ENCODE peak calls at places on chromosomes 5 and 9, in seven cellular contexts. R, F, X, T, Y, U and H are unnamed samples.

GRCh38 chr9:93574900-93575705 is 1.3 kb upstream of the PHF2 start:
- DNase-seq in R (no peak), F (no peak), X (no peak), T (no peak), Y (peak; percentile 84), U (no peak), H (no peak)

GRCh38 chr9:91644433-91644832 is 220.8 kb upstream of the NFIL3 start:
- DNase-seq in R (no peak), F (no peak), X (no peak), T (no peak), Y (no peak), U (no peak), H (no peak)

GRCh38 chr9:32500768-32501167 is 25.2 kb downstream of the RIGI start:
- DNase-seq in R (no peak), F (no peak), X (no peak), T (no peak), Y (no peak), U (no peak), H (no peak)

GRCh38 chr5:53571403-53571802 is 11.0 kb downstream of the NDUFS4 start:
- DNase-seq in R (no peak), F (no peak), X (no peak), T (no peak), Y (no peak), U (no peak), H (no peak)

GRCh38 chr5:146340260-146341081 is 1.8 kb downstream of the POU4F3 start:
- DNase-seq in R (no peak), F (peak; percentile 67), X (peak; percentile 70), T (no peak), Y (no peak), U (peak; percentile 66), H (peak; percentile 77)

GRCh38 chr9:83472221-83472665 is 66.0 kb downstream of the FRMD3 start:
- DNase-seq in R (peak; percentile 44), F (no peak), X (no peak), T (no peak), Y (no peak), U (no peak), H (no peak)

GRCh38 chr5:138148811-138149210 is 9.6 kb upstream of the NME5 start:
- DNase-seq in R (peak; percentile 27), F (no peak), X (no peak), T (no peak), Y (no peak), U (peak; percentile 40), H (no peak)

GRCh38 chr5:1090538-1090937 is 21.3 kb downstream of the SLC12A7 start:
- DNase-seq in R (no peak), F (no peak), X (no peak), T (no peak), Y (no peak), U (peak; percentile 80), H (no peak)

GRCh38 chr9:111094433-111095421 is 56.5 kb upstream of the LPAR1 start:
- DNase-seq in R (peak; percentile 15), F (no peak), X (no peak), T (peak; percentile 36), Y (no peak), U (peak; percentile 32), H (no peak)

GRCh38 chr9:76571288-76572204 is 112.6 kb downstream of the GCNT1 start:
- DNase-seq in R (peak; percentile 27), F (no peak), X (no peak), T (no peak), Y (no peak), U (no peak), H (peak; percentile 60)

GRCh38 chr9:88702985-88703384 is 168.0 kb downstream of the NXNL2 start:
- DNase-seq in R (no peak), F (no peak), X (no peak), T (no peak), Y (no peak), U (no peak), H (no peak)

GRCh38 chr5:1754531-1755220 is 45.0 kb downstream of the MRPL36 start:
- DNase-seq in R (peak; percentile 5), F (no peak), X (no peak), T (no peak), Y (peak; percentile 78), U (no peak), H (no peak)

GRCh38 chr5:156584856-156585255 is 257.9 kb downstream of the SGCD start:
- DNase-seq in R (no peak), F (no peak), X (no peak), T (no peak), Y (no peak), U (peak; percentile 35), H (no peak)

GRCh38 chr5:3678801-3679200 is 83.2 kb downstream of the IRX1 start:
- DNase-seq in R (no peak), F (no peak), X (no peak), T (no peak), Y (no peak), U (no peak), H (no peak)

GRCh38 chr9:123044556-123044955 is 11.1 kb downstream of the GPR21 start:
- DNase-seq in R (no peak), F (no peak), X (no peak), T (no peak), Y (no peak), U (no peak), H (no peak)

GRCh38 chr5:82593481-82593880 is 315.3 kb upstream of the RPS23 start:
- DNase-seq in R (no peak), F (no peak), X (no peak), T (no peak), Y (no peak), U (no peak), H (no peak)

GRCh38 chr5:60549841-60550240 is 150.1 kb downstream of the DEPDC1B start:
- DNase-seq in R (no peak), F (no peak), X (no peak), T (no peak), Y (no peak), U (no peak), H (no peak)

GRCh38 chr9:128689820-128690683 is 1.0 kb downstream of the SET start:
- DNase-seq in R (peak; percentile 46), F (peak; percentile 64), X (no peak), T (no peak), Y (no peak), U (peak; percentile 56), H (peak; percentile 89)

GRCh38 chr5:4058899-4059298 is 463.3 kb downstream of the IRX1 start:
- DNase-seq in R (no peak), F (no peak), X (no peak), T (no peak), Y (no peak), U (peak; percentile 63), H (no peak)

GRCh38 chr5:174424219-174425053 is 299.9 kb upstream of the MSX2 start:
- DNase-seq in R (no peak), F (no peak), X (no peak), T (no peak), Y (no peak), U (no peak), H (no peak)
- TF ChIP-seq CTCF in R (no peak), F (no peak), X (no peak), T (no peak), Y (peak; percentile 50), U (no peak), H (no peak)

GRCh38 chr5:9774472-9775079 is 144.4 kb upstream of the TAS2R1 start:
- DNase-seq in R (no peak), F (no peak), X (no peak), T (no peak), Y (no peak), U (no peak), H (no peak)
- TF ChIP-seq CTCF in R (no peak), F (no peak), X (peak; percentile 8), T (peak; percentile 32), Y (no peak), U (no peak), H (no peak)

GRCh38 chr9:27437652-27438373 is 86.3 kb upstream of the IFNK start:
- DNase-seq in R (no peak), F (no peak), X (no peak), T (no peak), Y (no peak), U (no peak), H (no peak)

GRCh38 chr9:27441741-27442070 is 82.4 kb upstream of the IFNK start:
- DNase-seq in R (no peak), F (no peak), X (no peak), T (no peak), Y (no peak), U (no peak), H (no peak)

GRCh38 chr9:27440888-27441740 is 83.0 kb upstream of the IFNK start:
- DNase-seq in R (no peak), F (no peak), X (no peak), T (no peak), Y (no peak), U (no peak), H (no peak)

GRCh38 chr9:27445057-27445990 is 78.8 kb upstream of the IFNK start:
- DNase-seq in R (no peak), F (no peak), X (no peak), T (no peak), Y (no peak), U (no peak), H (no peak)

GRCh38 chr9:27442464-27442863 is 81.6 kb upstream of the IFNK start:
- DNase-seq in R (peak; percentile 71), F (no peak), X (no peak), T (no peak), Y (no peak), U (no peak), H (no peak)
- TF ChIP-seq CTCF in R (no peak), F (no peak), X (no peak), T (no peak), Y (no peak), U (no peak), H (no peak)

DNA sequence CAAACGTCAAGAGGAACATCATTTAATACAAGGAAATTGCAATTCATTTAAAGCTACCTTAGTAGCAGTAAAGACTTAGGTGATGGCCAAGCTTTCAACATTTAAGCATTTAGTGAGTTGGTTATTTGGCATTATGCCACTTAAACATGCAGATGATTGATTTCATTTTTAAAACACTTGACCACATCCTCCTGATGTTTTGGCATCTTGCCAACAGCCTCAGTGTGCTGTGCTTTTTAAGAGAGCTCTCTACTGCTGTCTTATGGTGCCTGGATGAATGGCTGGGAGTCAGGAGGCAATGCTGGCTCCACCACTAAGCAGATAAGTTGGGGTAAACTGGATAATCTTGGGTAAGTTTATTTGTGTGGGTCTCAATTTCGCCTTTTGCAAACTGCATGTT is 364.5 kb downstream of the MAN2A1 start:
- DNase-seq in R (peak; percentile 27), F (no peak), X (no peak), T (no peak), Y (no peak), U (peak; percentile 44), H (peak; percentile 4)
- TF ChIP-seq CTCF in R (no peak), F (no peak), X (no peak), T (no peak), Y (peak; percentile 55), U (no peak), H (no peak)

GRCh38 chr5:140828402-140828737 is 610 bp downstream of the PCDHA6 start:
- DNase-seq in R (no peak), F (no peak), X (no peak), T (no peak), Y (no peak), U (no peak), H (no peak)

GRCh38 chr5:140835622-140836510 is 1.8 kb downstream of the PCDHA7 start:
- DNase-seq in R (no peak), F (no peak), X (no peak), T (no peak), Y (no peak), U (peak; percentile 21), H (no peak)

DNA sequence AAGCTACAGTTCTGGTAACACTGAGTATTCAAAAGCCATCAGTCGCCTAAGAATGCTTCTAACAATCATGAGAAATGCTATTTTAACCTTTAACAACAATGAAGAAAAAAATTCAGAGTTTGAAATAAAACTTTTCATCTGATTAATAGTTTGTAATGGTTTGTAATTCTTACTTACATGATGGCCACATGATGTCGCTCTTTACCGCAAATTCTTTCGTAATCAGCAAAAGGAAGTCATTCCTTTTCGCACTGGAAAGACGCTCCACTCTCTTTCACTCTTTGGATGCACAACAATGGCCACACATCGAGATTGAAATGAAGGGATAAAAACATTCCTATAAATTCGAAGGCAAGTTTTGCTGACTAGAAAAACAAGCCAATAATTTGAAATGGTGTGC is at the start of gene PCDHA7:
- DNase-seq in R (no peak), F (no peak), X (no peak), T (no peak), Y (no peak), U (no peak), H (no peak)
- TF ChIP-seq CTCF in R (no peak), F (no peak), X (no peak), T (no peak), Y (no peak), U (peak; percentile 23), H (no peak)